ENCODE peak calls at places on chromosomes 3 and 15, in nine cellular contexts. Q, P, U, K, X, C, W, I and F are unnamed samples.

GRCh38 chr3:56296361-56296760 is 171.9 kb downstream of the ERC2 start:
- DNase-seq in C (no peak), P (no peak), I (no peak), Q (no peak), X (no peak), K (no peak), U (no peak), W (no peak), F (no peak)

GRCh38 chr3:6179761-6180160 is 681.2 kb upstream of the GRM7 start:
- DNase-seq in I (no peak), K (no peak), U (no peak), X (no peak), P (no peak), W (no peak), C (no peak), Q (no peak), F (no peak)

GRCh38 chr3:126105691-126106187 is 21.8 kb upstream of the SLC41A3 start:
- DNase-seq in P (no peak), U (no peak), K (no peak), I (no peak), X (no peak), C (no peak), Q (no peak), W (no peak), F (peak; percentile 53)

GRCh38 chr3:43914269-43914668 is 223.5 kb downstream of the ABHD5 start:
- DNase-seq in U (no peak), X (no peak), Q (no peak), I (no peak), P (no peak), C (no peak), K (no peak), W (no peak), F (no peak)

GRCh38 chr15:33612721-33613304 is 302.0 kb downstream of the RYR3 start:
- DNase-seq in X (no peak), K (no peak), Q (no peak), C (no peak), U (peak; percentile 4), I (no peak), W (no peak), P (no peak), F (no peak)

GRCh38 chr3:150345021-150345538 is 63.0 kb upstream of the TSC22D2 start:
- DNase-seq in U (no peak), X (no peak), P (no peak), Q (no peak), W (peak; percentile 88), I (no peak), K (no peak), C (peak; percentile 90), F (no peak)

GRCh38 chr3:114645392-114645791 is 351.6 kb downstream of the TIGIT start:
- DNase-seq in C (no peak), W (no peak), P (no peak), K (no peak), X (no peak), I (no peak), Q (no peak), U (no peak), F (no peak)

GRCh38 chr3:88033088-88033487 is 25.7 kb downstream of the CGGBP1 start:
- DNase-seq in X (no peak), I (no peak), K (no peak), P (no peak), W (no peak), C (no peak), U (no peak), Q (no peak), F (no peak)

GRCh38 chr3:112856537-112856936 is 9.9 kb upstream of the CD200R1L start:
- DNase-seq in U (no peak), I (no peak), X (no peak), P (no peak), Q (no peak), C (no peak), K (no peak), W (no peak), F (no peak)

GRCh38 chr15:25640381-25640780 is 201.6 kb upstream of the UBE3A start:
- DNase-seq in P (no peak), K (no peak), I (no peak), W (no peak), Q (no peak), X (no peak), C (no peak), U (no peak), F (no peak)

GRCh38 chr15:25641762-25642161 is 202.9 kb upstream of the UBE3A start:
- DNase-seq in K (no peak), U (no peak), Q (no peak), W (no peak), C (no peak), I (no peak), P (no peak), X (no peak), F (no peak)

GRCh38 chr15:25643120-25643519 is 204.3 kb upstream of the UBE3A start:
- DNase-seq in K (no peak), I (no peak), P (no peak), U (no peak), X (no peak), W (no peak), C (no peak), Q (no peak), F (no peak)
- H3K27me3 ChIP-seq in K (no peaks in the 10 kb centered on the region), I (no peaks in the 10 kb centered on the region), P (no peaks in the 10 kb centered on the region), U (peaks cover 20% of the 10 kb centered on the region), X (no peaks in the 10 kb centered on the region), W (peaks cover 22% of the 10 kb centered on the region), C (no peaks in the 10 kb centered on the region), Q (no peaks in the 10 kb centered on the region), F (no peaks in the 10 kb centered on the region)

GRCh38 chr3:119542168-119542767 is 17.1 kb downstream of the CD80 start:
- DNase-seq in K (no peak), I (no peak), Q (no peak), U (no peak), C (no peak), W (no peak), X (no peak), P (no peak), F (no peak)

GRCh38 chr3:119543147-119543546 is 16.3 kb downstream of the CD80 start:
- DNase-seq in C (no peak), K (no peak), I (no peak), W (no peak), X (no peak), U (no peak), Q (no peak), P (no peak), F (no peak)

GRCh38 chr3:119541547-119541946 is 17.9 kb downstream of the CD80 start:
- DNase-seq in K (no peak), W (no peak), C (no peak), P (no peak), X (no peak), U (no peak), Q (no peak), I (no peak), F (no peak)

GRCh38 chr3:119536757-119537156 is 22.7 kb downstream of the CD80 start:
- DNase-seq in P (no peak), C (no peak), K (no peak), X (no peak), Q (no peak), W (no peak), I (no peak), U (no peak), F (no peak)

GRCh38 chr3:119538772-119539171 is 20.6 kb downstream of the CD80 start:
- DNase-seq in K (no peak), U (no peak), P (no peak), C (no peak), Q (no peak), X (no peak), I (no peak), W (no peak), F (no peak)
- H3K27me3 ChIP-seq in K (no peaks in the 10 kb centered on the region), U (no peaks in the 10 kb centered on the region), P (no peaks in the 10 kb centered on the region), C (no peaks in the 10 kb centered on the region), Q (no peaks in the 10 kb centered on the region), X (no peaks in the 10 kb centered on the region), I (no peaks in the 10 kb centered on the region), W (no peaks in the 10 kb centered on the region), F (no peaks in the 10 kb centered on the region)

GRCh38 chr3:14640157-14640562 is 11.4 kb upstream of the CCDC174 start:
- DNase-seq in I (no peak), W (no peak), U (peak; percentile 40), P (no peak), Q (no peak), K (no peak), X (no peak), C (no peak), F (no peak)
- H3K27me3 ChIP-seq in I (peaks cover 7% of the 10 kb centered on the region), W (peaks cover 50% of the 10 kb centered on the region), U (peaks cover 39% of the 10 kb centered on the region), P (peaks cover 30% of the 10 kb centered on the region), Q (no peaks in the 10 kb centered on the region), K (peaks cover 44% of the 10 kb centered on the region), X (peaks cover 11% of the 10 kb centered on the region), C (peaks cover 16% of the 10 kb centered on the region), F (peaks cover 64% of the 10 kb centered on the region)

GRCh38 chr15:76337739-76338554 is 1.4 kb downstream of the ISL2 start:
- DNase-seq in X (no peak), K (no peak), Q (no peak), C (peak; percentile 25), U (no peak), I (no peak), P (peak; percentile 30), W (no peak), F (no peak)

GRCh38 chr15:76337047-76337738 is 620 bp downstream of the ISL2 start:
- DNase-seq in U (no peak), X (no peak), I (no peak), Q (no peak), C (peak; percentile 19), K (no peak), W (no peak), P (peak; percentile 21), F (no peak)

GRCh38 chr15:76335851-76336253 is 721 bp upstream of the ISL2 start:
- DNase-seq in K (no peak), W (no peak), P (no peak), U (no peak), X (no peak), C (no peak), Q (no peak), I (no peak), F (no peak)

GRCh38 chr15:76335129-76335850 is 1.3 kb upstream of the ISL2 start:
- DNase-seq in P (no peak), C (no peak), W (no peak), X (no peak), K (no peak), Q (no peak), U (no peak), I (no peak), F (no peak)

GRCh38 chr15:76336254-76337046 is at the start of gene ISL2:
- DNase-seq in C (peak; percentile 85), Q (no peak), I (no peak), X (no peak), K (peak; percentile 87), W (no peak), U (peak; percentile 91), P (peak; percentile 16), F (no peak)
- H3K27me3 ChIP-seq in C (peaks cover 86% of the 10 kb centered on the region), Q (peaks cover 54% of the 10 kb centered on the region), I (peaks cover 73% of the 10 kb centered on the region), X (peaks cover 55% of the 10 kb centered on the region), K (peaks cover 88% of the 10 kb centered on the region), W (no peaks in the 10 kb centered on the region), U (peaks cover 92% of the 10 kb centered on the region), P (peaks cover 33% of the 10 kb centered on the region), F (peaks cover 8% of the 10 kb centered on the region)

DNA sequence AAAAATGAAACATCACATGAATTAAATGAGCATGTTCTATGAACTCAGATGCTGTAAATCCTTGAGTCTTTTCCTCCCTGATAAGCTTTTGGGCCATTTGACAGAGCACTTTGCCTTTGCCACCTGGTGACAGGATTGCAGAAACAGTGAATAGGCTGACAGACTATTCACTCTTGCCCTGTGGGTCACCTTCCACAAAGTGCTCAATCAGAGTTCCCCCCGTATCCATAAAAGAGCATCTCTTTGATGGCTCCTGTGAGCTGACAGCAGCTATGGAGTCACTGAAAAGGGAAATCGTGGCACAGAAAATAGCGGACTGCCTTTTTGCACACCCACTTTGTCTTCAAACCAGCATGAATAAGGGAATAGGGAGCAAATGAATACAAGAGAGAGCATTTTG is 38.0 kb upstream of the GOLM2 start:
- DNase-seq in K (no peak), P (no peak), Q (no peak), W (no peak), X (no peak), I (no peak), U (no peak), C (no peak), F (no peak)
- H3K27me3 ChIP-seq in K (no peaks in the 10 kb centered on the region), P (peaks cover 7% of the 10 kb centered on the region), Q (no peaks in the 10 kb centered on the region), W (no peaks in the 10 kb centered on the region), X (no peaks in the 10 kb centered on the region), I (no peaks in the 10 kb centered on the region), U (no peaks in the 10 kb centered on the region), C (no peaks in the 10 kb centered on the region), F (peaks cover 5% of the 10 kb centered on the region)